ENCODE peak calls at places on chromosome 3, in six cellular contexts. L is PC-3, N is nephron progenitor cell, O is left ventricle myocardium inferior, Z is cardiac fibroblast, K is progenitor cell of endocrine pancreas. I is an unnamed sample.

GRCh38 chr3:36937492-36937891 is 7.4 kb downstream of the TRANK1 start:
- DNase-seq in L (peak), N (no peak), O (no peak), Z (peak), K (no peak), I (no peak)

GRCh38 chr3:42148982-42149432 is 57.9 kb downstream of the TRAK1 start:
- DNase-seq in L (peak), N (peak), O (peak), Z (peak), K (peak), I (no peak)

GRCh38 chr3:71030748-71031147 is 552.8 kb downstream of the FOXP1 start:
- DNase-seq in L (no peak), N (no peak), O (no peak), Z (no peak), K (no peak), I (no peak)

GRCh38 chr3:160183375-160184076 is 41.7 kb upstream of the C3orf80 start:
- DNase-seq in L (no peak), N (no peak), O (no peak), Z (peak), K (no peak), I (no peak)

GRCh38 chr3:14537590-14538450 is 2.3 kb downstream of the GRIP2 start:
- DNase-seq in L (no peak), N (no peak), O (peak), Z (peak), K (no peak), I (peak)

GRCh38 chr3:140177943-140178342 is 243.0 kb downstream of the CLSTN2 start:
- DNase-seq in L (no peak), N (no peak), O (no peak), Z (no peak), K (no peak), I (no peak)

GRCh38 chr3:67077656-67078055 is 79.5 kb downstream of the KBTBD8 start:
- DNase-seq in L (no peak), N (no peak), O (no peak), Z (peak), K (no peak), I (no peak)

GRCh38 chr3:117238805-117239204 is 529.2 kb downstream of the TUSC7 start:
- DNase-seq in L (no peak), N (peak), O (no peak), Z (no peak), K (no peak), I (no peak)

GRCh38 chr3:130700541-130700940 is 46.1 kb downstream of the PIK3R4 start:
- DNase-seq in L (no peak), N (no peak), O (no peak), Z (peak), K (no peak), I (no peak)

GRCh38 chr3:39805650-39806049 is 3.8 kb upstream of the MYRIP start:
- DNase-seq in L (no peak), N (no peak), O (no peak), Z (no peak), K (no peak), I (no peak)

GRCh38 chr3:105448338-105448982 is 81.8 kb downstream of the ALCAM start:
- DNase-seq in L (no peak), N (no peak), O (no peak), Z (no peak), K (no peak), I (no peak)

GRCh38 chr3:172040078-172040975 is 949 bp downstream of the FNDC3B start:
- DNase-seq in L (peak), N (peak), O (peak), Z (peak), K (peak), I (peak)

GRCh38 chr3:134065836-134066538 is 36.3 kb upstream of the SLCO2A1 start:
- DNase-seq in L (no peak), N (no peak), O (no peak), Z (no peak), K (peak), I (no peak)

GRCh38 chr3:136195258-136196063 is 674 bp downstream of the MSL2 start:
- DNase-seq in L (peak), N (peak), O (peak), Z (peak), K (peak), I (peak)

GRCh38 chr3:176513604-176514003 is 683.7 kb downstream of the TBL1XR1 start:
- DNase-seq in L (no peak), N (peak), O (no peak), Z (no peak), K (no peak), I (peak)

GRCh38 chr3:108106449-108106848 is 15.6 kb upstream of the CD47 start:
- DNase-seq in L (peak), N (no peak), O (no peak), Z (no peak), K (no peak), I (no peak)

GRCh38 chr3:18062289-18063025 is 320.0 kb upstream of the TBC1D5 start:
- DNase-seq in L (peak), N (no peak), O (no peak), Z (peak), K (no peak), I (no peak)

GRCh38 chr3:154970796-154971195 is 109.3 kb upstream of the MME start:
- DNase-seq in L (peak), N (no peak), O (no peak), Z (peak), K (no peak), I (no peak)

GRCh38 chr3:78978037-78978436 is 789.8 kb downstream of the ROBO1 start:
- DNase-seq in L (peak), N (no peak), O (no peak), Z (peak), K (no peak), I (no peak)
- TF ChIP-seq CTCF in L (peak), N (no peak), O (peak), Z (peak), K (peak), I (no peak)

DNA sequence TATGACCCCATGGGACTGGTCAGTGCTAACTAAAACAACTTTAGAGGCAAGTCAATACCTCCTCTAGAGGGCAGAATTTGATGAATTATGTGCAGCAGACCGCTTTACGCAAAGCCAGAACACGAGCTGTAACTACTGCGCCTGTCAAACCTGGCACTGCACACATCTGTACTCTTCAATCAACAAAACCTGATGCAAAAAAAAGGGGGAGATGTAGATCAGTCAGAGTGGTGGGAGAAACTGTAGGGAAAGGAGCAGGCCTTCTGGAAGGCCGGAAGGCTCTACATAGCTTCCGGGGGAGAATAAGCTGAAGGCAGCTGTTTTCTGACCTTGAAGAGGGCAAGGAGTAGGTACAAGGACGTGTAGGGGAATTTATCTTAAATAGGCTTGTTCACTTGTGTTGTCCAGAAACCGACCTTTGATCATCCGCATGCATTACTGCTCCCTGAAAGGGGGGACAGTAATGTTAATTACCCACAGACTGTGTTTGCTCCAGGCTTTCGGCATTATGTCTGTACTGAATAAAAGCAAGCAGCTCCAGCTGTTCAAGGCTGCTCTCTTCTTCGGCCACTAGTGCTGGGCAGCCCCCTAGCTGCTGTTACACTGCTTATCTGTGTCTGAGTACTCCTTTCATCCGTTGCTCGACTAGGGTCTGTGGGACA is 41.0 kb downstream of the GPR160 start:
- DNase-seq in L (peak), N (no peak), O (no peak), Z (no peak), K (no peak), I (no peak)
- TF ChIP-seq CTCF in L (peak), N (no peak), O (no peak), Z (no peak), K (peak), I (no peak)

GRCh38 chr3:173217127-173217526 is 76.1 kb upstream of the SPATA16 start:
- DNase-seq in L (no peak), N (no peak), O (no peak), Z (no peak), K (no peak), I (no peak)

GRCh38 chr3:173225351-173225750 is 84.3 kb upstream of the SPATA16 start:
- DNase-seq in L (no peak), N (no peak), O (no peak), Z (no peak), K (no peak), I (no peak)

GRCh38 chr3:173216063-173216462 is 75.0 kb upstream of the SPATA16 start:
- DNase-seq in L (no peak), N (no peak), O (no peak), Z (no peak), K (no peak), I (no peak)

DNA sequence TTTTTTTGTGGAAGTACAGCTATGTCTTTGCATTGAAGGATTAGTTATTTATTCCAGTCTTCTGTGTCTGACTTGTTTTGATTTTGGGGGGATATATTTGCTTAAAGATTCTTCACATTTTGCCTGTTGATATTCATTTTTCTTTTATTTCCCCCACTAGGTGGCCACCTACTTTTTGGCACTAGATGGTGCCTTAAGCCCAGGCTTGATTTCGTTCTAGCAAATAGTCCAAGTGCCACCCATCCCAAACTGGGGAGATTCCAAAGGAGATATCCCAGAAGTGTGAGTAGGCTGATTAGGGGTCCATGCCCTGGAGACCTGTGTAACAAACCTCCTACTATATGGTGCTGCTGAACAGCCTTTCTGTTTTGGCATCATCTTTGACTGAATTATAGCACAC is 80.0 kb upstream of the SPATA16 start:
- DNase-seq in L (peak), N (no peak), O (no peak), Z (peak), K (no peak), I (no peak)
- TF ChIP-seq CTCF in L (peak), N (peak), O (peak), Z (peak), K (peak), I (no peak)

GRCh38 chr3:10473581-10474438 is 31.6 kb downstream of the ATP2B2 start:
- DNase-seq in L (no peak), N (no peak), O (no peak), Z (no peak), K (no peak), I (no peak)
- TF ChIP-seq CTCF in L (no peak), N (no peak), O (no peak), Z (no peak), K (no peak), I (no peak)

GRCh38 chr3:76679510-76679909 is 360.4 kb upstream of the ROBO2 start:
- DNase-seq in L (peak), N (no peak), O (no peak), Z (no peak), K (no peak), I (no peak)
- TF ChIP-seq CTCF in L (peak), N (no peak), O (no peak), Z (no peak), K (peak), I (no peak)

GRCh38 chr3:151940481-151940880 is 67.0 kb downstream of the SUCNR1 start:
- DNase-seq in L (no peak), N (no peak), O (no peak), Z (no peak), K (no peak), I (no peak)
- TF ChIP-seq CTCF in L (no peak), N (no peak), O (no peak), Z (no peak), K (no peak), I (no peak)

DNA sequence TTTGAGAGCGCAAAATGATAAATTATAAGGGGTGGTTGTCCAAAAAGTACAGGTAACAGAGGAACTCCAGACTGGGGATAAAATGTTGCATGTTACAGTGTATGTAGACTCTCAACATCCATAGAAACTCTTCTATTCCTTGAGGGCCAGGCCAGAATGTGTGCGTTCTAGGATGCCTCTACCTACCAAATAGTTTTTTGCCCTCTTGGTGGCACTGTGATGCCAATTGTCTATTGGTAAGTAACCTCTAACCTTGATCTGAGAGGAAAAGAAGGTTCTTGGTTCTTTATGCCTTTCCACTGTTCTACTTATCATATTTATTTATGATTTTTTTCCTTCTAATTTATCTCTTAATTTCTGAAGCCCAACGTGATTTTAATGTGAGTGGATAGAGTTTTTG is 424.6 kb downstream of the GRM7 start:
- DNase-seq in L (no peak), N (no peak), O (no peak), Z (peak), K (no peak), I (no peak)
- TF ChIP-seq CTCF in L (no peak), N (no peak), O (peak), Z (no peak), K (no peak), I (no peak)

GRCh38 chr3:43879166-43879565 is 188.4 kb downstream of the ABHD5 start:
- DNase-seq in L (peak), N (peak), O (no peak), Z (peak), K (peak), I (peak)
- TF ChIP-seq CTCF in L (peak), N (peak), O (peak), Z (peak), K (peak), I (no peak)

GRCh38 chr3:54870423-54870822 is 57.4 kb downstream of the LRTM1 start:
- DNase-seq in L (peak), N (no peak), O (no peak), Z (peak), K (no peak), I (no peak)
- TF ChIP-seq CTCF in L (peak), N (peak), O (peak), Z (peak), K (peak), I (no peak)

I was measured in activated CD8-positive, alpha-beta T cell treated with anti-CD3 and anti-CD28 coated beads for 36 hours.